ENCODE peak calls at places on chromosomes 11 and 22, in eight cellular contexts. P is iris pigment epithelial cell; G is stimulated activated CD4-positive, alpha-beta T cell treated with anti-CD3 and anti-CD28 coated beads, Interleukin-2, amount 100 ng/mL, for 48 hours; K is Right ventricle myocardium superior; D is fibroblast of pulmonary artery; C is stimulated activated CD8-positive, alpha-beta memory T cell treated with anti-CD3 and anti-CD28 coated beads, Interleukin-4, amount 100 ng/mL, for 24 hours; M is GM23248; Q is COLO829. L is an unnamed sample.

GRCh38 chr11:65298655-65299179 is 15.9 kb upstream of the CDC42EP2 start:
- DNase-seq in P (no peak), G (no peak), K (peak; percentile 84), D (peak; percentile 85), C (no peak), M (peak; percentile 84), Q (no peak), L (no peak)

GRCh38 chr22:11613898-11614755 is 3913.9 kb upstream of the OR11H1 start:
- DNase-seq in P (no peak), G (no peak), K (no peak), D (no peak), C (no peak), M (no peak), Q (no peak), L (no peak)

GRCh38 chr11:102603576-102603975 is 21.6 kb downstream of the MMP20 start:
- DNase-seq in P (no peak), G (no peak), K (no peak), D (no peak), C (no peak), M (no peak), Q (no peak), L (no peak)

GRCh38 chr11:16945671-16946469 is 68.3 kb downstream of the PLEKHA7 start:
- DNase-seq in P (peak; percentile 66), G (peak; percentile 31), K (peak; percentile 62), D (peak; percentile 60), C (no peak), M (peak; percentile 68), Q (peak; percentile 85), L (no peak)

GRCh38 chr11:64859542-64860414 is 15.3 kb upstream of the CDC42BPG start:
- DNase-seq in P (no peak), G (no peak), K (no peak), D (no peak), C (peak; percentile 49), M (no peak), Q (no peak), L (peak; percentile 87)

GRCh38 chr11:18617688-18618340 is 16.3 kb downstream of the SPTY2D1 start:
- DNase-seq in P (peak; percentile 81), G (no peak), K (no peak), D (peak; percentile 54), C (no peak), M (peak; percentile 17), Q (no peak), L (no peak)

GRCh38 chr11:115587718-115588342 is 83.6 kb upstream of the CADM1 start:
- DNase-seq in P (no peak), G (no peak), K (no peak), D (no peak), C (no peak), M (no peak), Q (no peak), L (no peak)

GRCh38 chr11:124745835-124746620 is 6.0 kb downstream of the VSIG2 start:
- DNase-seq in P (no peak), G (no peak), K (no peak), D (no peak), C (no peak), M (peak; percentile 14), Q (no peak), L (no peak)

GRCh38 chr11:128595775-128596174 is 8.4 kb upstream of the ETS1 start:
- DNase-seq in P (no peak), G (no peak), K (no peak), D (no peak), C (no peak), M (no peak), Q (no peak), L (no peak)

GRCh38 chr22:26756675-26757293 is 99.4 kb downstream of the MIAT start:
- DNase-seq in P (peak; percentile 56), G (peak; percentile 60), K (peak; percentile 78), D (peak; percentile 46), C (peak; percentile 30), M (peak; percentile 87), Q (peak; percentile 43), L (peak; percentile 84)

GRCh38 chr22:50738649-50739227 is 734 bp downstream of the ACR start:
- DNase-seq in P (no peak), G (no peak), K (no peak), D (no peak), C (no peak), M (no peak), Q (no peak), L (no peak)

GRCh38 chr11:16034074-16034473 is 322.3 kb downstream of the SOX6 start:
- DNase-seq in P (no peak), G (no peak), K (no peak), D (peak; percentile 14), C (no peak), M (no peak), Q (no peak), L (no peak)

GRCh38 chr22:28594784-28595324 is 84.8 kb downstream of the TTC28 start:
- DNase-seq in P (peak; percentile 73), G (no peak), K (no peak), D (peak; percentile 82), C (no peak), M (peak; percentile 86), Q (peak; percentile 59), L (no peak)

GRCh38 chr22:20430641-20431519 is 6.7 kb downstream of the SCARF2 start:
- DNase-seq in P (peak; percentile 38), G (peak; percentile 51), K (peak; percentile 69), D (no peak), C (no peak), M (peak; percentile 75), Q (no peak), L (peak; percentile 30)

GRCh38 chr11:72793081-72793451 is 781 bp downstream of the STARD10 start:
- DNase-seq in P (no peak), G (no peak), K (no peak), D (no peak), C (no peak), M (no peak), Q (no peak), L (no peak)

GRCh38 chr22:37283393-37283937 is 1.2 kb downstream of the CYTH4 start:
- DNase-seq in P (no peak), G (peak; percentile 67), K (peak; percentile 54), D (no peak), C (peak; percentile 53), M (peak; percentile 21), Q (no peak), L (no peak)

GRCh38 chr11:87020764-87021365 is 16.9 kb upstream of the TMEM135 start:
- DNase-seq in P (no peak), G (no peak), K (no peak), D (peak; percentile 19), C (no peak), M (no peak), Q (no peak), L (no peak)

GRCh38 chr11:115279831-115280761 is 224.1 kb downstream of the CADM1 start:
- DNase-seq in P (peak; percentile 68), G (no peak), K (no peak), D (no peak), C (no peak), M (no peak), Q (peak; percentile 70), L (no peak)

GRCh38 chr22:19766506-19767426 is 6.2 kb downstream of the TBX1 start:
- DNase-seq in P (no peak), G (peak; percentile 40), K (peak; percentile 82), D (no peak), C (peak; percentile 22), M (peak; percentile 45), Q (no peak), L (peak; percentile 74)

GRCh38 chr11:132408877-132409276 is 1038.5 kb downstream of the NTM start:
- DNase-seq in P (no peak), G (no peak), K (no peak), D (no peak), C (no peak), M (no peak), Q (no peak), L (no peak)

GRCh38 chr11:117457835-117458234 is 130.2 kb downstream of the CEP164 start:
- DNase-seq in P (no peak), G (no peak), K (no peak), D (no peak), C (no peak), M (no peak), Q (no peak), L (no peak)

GRCh38 chr11:17263803-17264202 is 12.7 kb upstream of the NUCB2 start:
- DNase-seq in P (peak; percentile 62), G (no peak), K (no peak), D (peak; percentile 35), C (no peak), M (peak; percentile 76), Q (no peak), L (no peak)

GRCh38 chr11:1574256-1575242 is 2.5 kb upstream of the DUSP8 start:
- DNase-seq in P (peak; percentile 30), G (peak; percentile 63), K (peak; percentile 74), D (peak; percentile 42), C (no peak), M (peak; percentile 74), Q (peak; percentile 45), L (peak; percentile 81)

GRCh38 chr11:17548444-17548843 is 1.4 kb downstream of the OTOG start:
- DNase-seq in P (no peak), G (no peak), K (no peak), D (no peak), C (no peak), M (peak; percentile 26), Q (no peak), L (no peak)

GRCh38 chr11:94132152-94132558 is 3.5 kb downstream of the PANX1 start:
- DNase-seq in P (peak; percentile 91), G (no peak), K (no peak), D (peak; percentile 86), C (no peak), M (peak; percentile 94), Q (no peak), L (no peak)

GRCh38 chr11:129426776-129427175 is 51.1 kb downstream of the BARX2 start:
- DNase-seq in P (no peak), G (no peak), K (no peak), D (no peak), C (no peak), M (no peak), Q (no peak), L (no peak)

GRCh38 chr22:44033689-44034088 is 9.6 kb downstream of the PARVB start:
- DNase-seq in P (peak; percentile 70), G (no peak), K (no peak), D (no peak), C (no peak), M (no peak), Q (no peak), L (no peak)

GRCh38 chr22:42207918-42208317 is 62.5 kb downstream of the TCF20 start:
- DNase-seq in P (no peak), G (no peak), K (no peak), D (no peak), C (no peak), M (no peak), Q (no peak), L (no peak)

GRCh38 chr22:44396727-44397722 is 84.3 kb upstream of the SHISAL1 start:
- DNase-seq in P (no peak), G (no peak), K (no peak), D (no peak), C (no peak), M (no peak), Q (no peak), L (no peak)

GRCh38 chr11:119907934-119908760 is 179.1 kb upstream of the NECTIN1 start:
- DNase-seq in P (no peak), G (no peak), K (no peak), D (no peak), C (no peak), M (no peak), Q (no peak), L (no peak)

GRCh38 chr11:128354476-128354875 is 232.9 kb downstream of the ETS1 start:
- DNase-seq in P (no peak), G (no peak), K (no peak), D (peak; percentile 47), C (no peak), M (peak; percentile 30), Q (no peak), L (no peak)

GRCh38 chr11:47337229-47337924 is 15.1 kb downstream of the MYBPC3 start:
- DNase-seq in P (no peak), G (no peak), K (peak; percentile 38), D (no peak), C (no peak), M (no peak), Q (no peak), L (no peak)

GRCh38 chr11:124793466-124794278 is 6.5 kb downstream of the MSANTD2 start:
- DNase-seq in P (peak; percentile 54), G (no peak), K (no peak), D (peak; percentile 68), C (no peak), M (peak; percentile 70), Q (peak; percentile 37), L (no peak)

GRCh38 chr11:36471577-36471976 is 38.5 kb downstream of the TRAF6 start:
- DNase-seq in P (no peak), G (no peak), K (no peak), D (no peak), C (no peak), M (no peak), Q (no peak), L (no peak)